ENCODE peak calls at places on chromosomes 1 and 21, in five cellular contexts. One of them, this sample, is unnamed.

GRCh38 chr1:238652346-238652968 is 733.9 kb upstream of the CHRM3 start:
- DNase-seq in suprapubic skin: no peak
- DNase-seq in neural crest cell: no peak
- DNase-seq in left cardiac atrium: no peak
- DNase-seq in pulmonary artery endothelial cell: no peak
- DNase-seq in this sample: no peak

GRCh38 chr21:41709965-41710822 is 56.7 kb downstream of the RIPK4 start:
- DNase-seq in suprapubic skin: no peak
- DNase-seq in neural crest cell: no peak
- DNase-seq in left cardiac atrium: no peak
- DNase-seq in pulmonary artery endothelial cell: no peak
- DNase-seq in this sample: no peak

GRCh38 chr1:9198538-9199361 is 35.8 kb upstream of the H6PD start:
- DNase-seq in suprapubic skin: no peak
- DNase-seq in neural crest cell: peak; percentile 48
- DNase-seq in left cardiac atrium: no peak
- DNase-seq in pulmonary artery endothelial cell: no peak
- DNase-seq in this sample: no peak

GRCh38 chr1:119935373-119935772 is 39.1 kb upstream of the ADAM30 start:
- DNase-seq in suprapubic skin: no peak
- DNase-seq in neural crest cell: no peak
- DNase-seq in left cardiac atrium: no peak
- DNase-seq in pulmonary artery endothelial cell: no peak
- DNase-seq in this sample: no peak

GRCh38 chr1:14968251-14968812 is 185.2 kb upstream of the TMEM51 start:
- DNase-seq in suprapubic skin: peak; percentile 91
- DNase-seq in neural crest cell: peak; percentile 43
- DNase-seq in left cardiac atrium: peak; percentile 69
- DNase-seq in pulmonary artery endothelial cell: peak; percentile 58
- DNase-seq in this sample: no peak

GRCh38 chr1:168755800-168756418 is 26.9 kb upstream of the DPT start:
- DNase-seq in suprapubic skin: no peak
- DNase-seq in neural crest cell: no peak
- DNase-seq in left cardiac atrium: no peak
- DNase-seq in pulmonary artery endothelial cell: no peak
- DNase-seq in this sample: no peak

GRCh38 chr1:173015629-173016028 is 35.1 kb downstream of the TNFSF18 start:
- DNase-seq in suprapubic skin: no peak
- DNase-seq in neural crest cell: no peak
- DNase-seq in left cardiac atrium: no peak
- DNase-seq in pulmonary artery endothelial cell: no peak
- DNase-seq in this sample: no peak

GRCh38 chr21:41562101-41563000 is 54.4 kb upstream of the TMPRSS2 start:
- DNase-seq in suprapubic skin: no peak
- DNase-seq in neural crest cell: no peak
- DNase-seq in left cardiac atrium: no peak
- DNase-seq in pulmonary artery endothelial cell: no peak
- DNase-seq in this sample: no peak

GRCh38 chr1:156487862-156488261 is 12.7 kb downstream of the MEF2D start:
- DNase-seq in suprapubic skin: no peak
- DNase-seq in neural crest cell: no peak
- DNase-seq in left cardiac atrium: no peak
- DNase-seq in pulmonary artery endothelial cell: no peak
- DNase-seq in this sample: no peak

GRCh38 chr1:92944901-92945747 is 16.1 kb downstream of the DIPK1A start:
- DNase-seq in suprapubic skin: no peak
- DNase-seq in neural crest cell: no peak
- DNase-seq in left cardiac atrium: no peak
- DNase-seq in pulmonary artery endothelial cell: no peak
- DNase-seq in this sample: no peak

GRCh38 chr21:43974791-43975468 is 37.2 kb upstream of the TRAPPC10 start:
- DNase-seq in suprapubic skin: no peak
- DNase-seq in neural crest cell: no peak
- DNase-seq in left cardiac atrium: no peak
- DNase-seq in pulmonary artery endothelial cell: no peak
- DNase-seq in this sample: no peak

GRCh38 chr1:9229549-9229948 is 5.0 kb upstream of the H6PD start:
- DNase-seq in suprapubic skin: no peak
- DNase-seq in neural crest cell: no peak
- DNase-seq in left cardiac atrium: no peak
- DNase-seq in pulmonary artery endothelial cell: no peak
- DNase-seq in this sample: no peak

GRCh38 chr1:222182641-222183040 is 365.3 kb downstream of the HHIPL2 start:
- DNase-seq in suprapubic skin: no peak
- DNase-seq in neural crest cell: no peak
- DNase-seq in left cardiac atrium: no peak
- DNase-seq in pulmonary artery endothelial cell: no peak
- DNase-seq in this sample: no peak

GRCh38 chr1:213568929-213569815 is 418.6 kb upstream of the PROX1 start:
- DNase-seq in suprapubic skin: no peak
- DNase-seq in neural crest cell: no peak
- DNase-seq in left cardiac atrium: no peak
- DNase-seq in pulmonary artery endothelial cell: no peak
- DNase-seq in this sample: no peak